ENCODE peak calls at places on chromosomes 1 and 21, in six cellular contexts. E is heart right ventricle; B is brain pericyte; C is lower lobe of right lung; U is activated T-cell treated with anti-CD3 and anti-CD28 coated beads for 1 hour; X is stimulated activated CD4-positive, alpha-beta T cell treated with anti-CD3 and anti-CD28 coated beads, Interleukin-2, amount 100 ng/mL, for 48 hours. G is an unnamed sample.

GRCh38 chr1:36433102-36433501 is 17.1 kb downstream of the OSCP1 start:
- DNase-seq in E (no peak), B (no peak), C (no peak), U (no peak), X (no peak), G (no peak)

GRCh38 chr1:155001688-155002474 is 721 bp upstream of the ZBTB7B start:
- DNase-seq in E (peak; percentile 100), B (peak; percentile 93), C (peak; percentile 100), U (peak; percentile 97), X (peak; percentile 96), G (peak; percentile 99)

GRCh38 chr1:198463709-198464108 is 76.8 kb downstream of the ATP6V1G3 start:
- DNase-seq in E (no peak), B (no peak), C (no peak), U (no peak), X (no peak), G (no peak)

GRCh38 chr1:201261771-201262547 is 21.3 kb upstream of the PKP1 start:
- DNase-seq in E (no peak), B (no peak), C (no peak), U (no peak), X (no peak), G (no peak)

GRCh38 chr1:183901748-183902341 is 96.9 kb downstream of the RGL1 start:
- DNase-seq in E (no peak), B (no peak), C (no peak), U (no peak), X (no peak), G (no peak)

GRCh38 chr1:26546375-26546774 is 16.8 kb downstream of the RPS6KA1 start:
- DNase-seq in E (no peak), B (no peak), C (peak; percentile 60), U (no peak), X (no peak), G (peak; percentile 81)

GRCh38 chr1:19315378-19316206 is 3.5 kb downstream of the SLC66A1 start:
- DNase-seq in E (no peak), B (no peak), C (no peak), U (no peak), X (no peak), G (peak; percentile 63)

GRCh38 chr21:45320991-45321656 is 33.4 kb upstream of the POFUT2 start:
- DNase-seq in E (no peak), B (no peak), C (no peak), U (no peak), X (no peak), G (no peak)

GRCh38 chr21:46096596-46096981 is 1.3 kb upstream of the COL6A2 start:
- DNase-seq in E (no peak), B (no peak), C (no peak), U (no peak), X (no peak), G (no peak)

GRCh38 chr1:2258996-2259395 is 30.9 kb downstream of the SKI start:
- DNase-seq in E (no peak), B (no peak), C (no peak), U (peak; percentile 58), X (peak; percentile 57), G (no peak)

GRCh38 chr21:41641821-41642368 is 125.0 kb downstream of the RIPK4 start:
- DNase-seq in E (peak; percentile 59), B (peak; percentile 5), C (no peak), U (no peak), X (no peak), G (no peak)

GRCh38 chr21:39104911-39105310 is 78.3 kb downstream of the PSMG1 start:
- DNase-seq in E (no peak), B (no peak), C (no peak), U (no peak), X (no peak), G (no peak)

GRCh38 chr1:117758444-117759316 is 152.8 kb downstream of the TENT5C start:
- DNase-seq in E (peak; percentile 71), B (peak; percentile 63), C (peak; percentile 58), U (peak; percentile 50), X (peak; percentile 61), G (no peak)

GRCh38 chr1:234533975-234534876 is 55.2 kb upstream of the TARBP1 start:
- DNase-seq in E (peak; percentile 95), B (peak; percentile 84), C (peak; percentile 87), U (no peak), X (no peak), G (no peak)

GRCh38 chr1:169113613-169114119 is 7.2 kb downstream of the ATP1B1 start:
- DNase-seq in E (no peak), B (no peak), C (no peak), U (no peak), X (no peak), G (no peak)

GRCh38 chr1:17244826-17245740 is 3.8 kb upstream of the PADI3 start:
- DNase-seq in E (no peak), B (no peak), C (no peak), U (no peak), X (no peak), G (no peak)

GRCh38 chr1:67537647-67538018 is 107.4 kb upstream of the SERBP1 start:
- DNase-seq in E (no peak), B (no peak), C (no peak), U (no peak), X (no peak), G (no peak)

GRCh38 chr1:18409609-18410237 is 71.0 kb upstream of the KLHDC7A start:
- DNase-seq in E (no peak), B (no peak), C (no peak), U (no peak), X (no peak), G (no peak)

GRCh38 chr1:206551985-206552325 is 44.6 kb downstream of the RASSF5 start:
- DNase-seq in E (no peak), B (no peak), C (no peak), U (peak; percentile 56), X (no peak), G (no peak)

GRCh38 chr21:42474043-42474831 is 21.8 kb downstream of the RSPH1 start:
- DNase-seq in E (no peak), B (no peak), C (no peak), U (no peak), X (no peak), G (no peak)